ENCODE peak calls at places on chromosomes 6 and 20, in four cellular contexts. R is activated naive CD8-positive, alpha-beta T cell treated with anti-CD3 and anti-CD28 coated beads, Interleukin-2, amount 10 ng/mL, durations not matched to agents 7 days and 5 days; H is T-cell; Q is central memory CD8-positive, alpha-beta T cell. J is an unnamed sample.
A peak's percentile ranks its signal among the peaks of the same experiment; 100 is the strongest.

GRCh38 chr6:80425089-80425823 is 318.8 kb downstream of the BCKDHB start:
- ATAC-seq in Q (no peak), R (no peak), H (no peak), J (no peak)

GRCh38 chr6:149109397-149110070 is 208.0 kb upstream of the TAB2 start:
- ATAC-seq in H (no peak), R (no peak), Q (no peak), J (no peak)

GRCh38 chr6:116408476-116408875 is 37.7 kb downstream of the DSE start:
- ATAC-seq in Q (no peak), R (no peak), H (no peak), J (no peak)

GRCh38 chr6:144662812-144663211 is 377.7 kb downstream of the UTRN start:
- ATAC-seq in Q (no peak), R (no peak), H (no peak), J (no peak)

GRCh38 chr20:59743767-59744485 is 139.6 kb downstream of the PHACTR3 start:
- ATAC-seq in R (no peak), H (no peak), Q (no peak), J (no peak)

GRCh38 chr6:51273228-51273961 is 454.7 kb downstream of the TFAP2B start:
- ATAC-seq in Q (no peak), R (no peak), H (no peak), J (no peak)

GRCh38 chr6:106510090-106510970 is 119.0 kb downstream of the RTN4IP1 start:
- ATAC-seq in Q (peak; percentile 30), R (peak; percentile 64), H (peak; percentile 37), J (peak; percentile 18)

GRCh38 chr6:46288863-46289262 is 118.1 kb upstream of the ENPP5 start:
- ATAC-seq in Q (no peak), H (no peak), R (no peak), J (no peak)

GRCh38 chr20:38109657-38110524 is 55.2 kb downstream of the TGM2 start:
- ATAC-seq in R (no peak), H (no peak), Q (no peak), J (no peak)

GRCh38 chr6:117557951-117558350 is 44.4 kb downstream of the GOPC start:
- ATAC-seq in H (no peak), Q (no peak), R (no peak), J (no peak)

GRCh38 chr6:25053875-25054371 is 118.2 kb upstream of the RIPOR2 start:
- ATAC-seq in H (no peak), R (no peak), Q (peak; percentile 38), J (peak; percentile 61)

GRCh38 chr6:56244528-56245253 is 2.7 kb downstream of the COL21A1 start:
- ATAC-seq in H (no peak), R (no peak), Q (no peak), J (no peak)

J was measured in activated CD4-positive, CD25-positive, alpha-beta regulatory T cell treated with anti-CD3 and anti-CD28 coated beads, Interleukin-2, amount 50 U/mL, for 24 hours.